ENCODE peak calls at places on chromosomes 1 and 21, in four cellular contexts. W is WTC11, E is H1, I is HepG2. S is an unnamed sample.

GRCh38 chr1:173383341-173383740 is 93.8 kb upstream of the PRDX6 start:
- DNase-seq in W (no peak), E (no peak), I (no peak), S (no peak)

GRCh38 chr1:10495942-10496341 is 21.2 kb downstream of the PEX14 start:
- DNase-seq in W (no peak), E (no peak), I (no peak), S (no peak)

GRCh38 chr1:160767417-160768294 is 28.3 kb upstream of the LY9 start:
- DNase-seq in W (no peak), E (no peak), I (no peak), S (no peak)

GRCh38 chr1:51331206-51332100 is 1.1 kb upstream of the TTC39A start:
- DNase-seq in W (no peak), E (no peak), I (peak; percentile 62), S (peak; percentile 92)

GRCh38 chr1:150022357-150022756 is 11.8 kb upstream of the OTUD7B start:
- DNase-seq in W (peak; percentile 19), E (no peak), I (peak; percentile 34), S (no peak)

GRCh38 chr1:15684042-15684461 is at the start of gene PLEKHM2:
- DNase-seq in W (no peak), E (no peak), I (no peak), S (peak; percentile 88)

GRCh38 chr1:244349581-244350001 is 102.1 kb downstream of the ADSS2 start:
- DNase-seq in W (no peak), E (no peak), I (no peak), S (no peak)

GRCh38 chr1:151370211-151370911 is 2.1 kb downstream of the SELENBP1 start:
- DNase-seq in W (no peak), E (no peak), I (no peak), S (peak; percentile 42)

GRCh38 chr1:239795289-239795688 is 296.4 kb upstream of the FMN2 start:
- DNase-seq in W (no peak), E (no peak), I (no peak), S (no peak)

GRCh38 chr1:4108741-4109625 is 208.9 kb upstream of the C1orf174 start:
- DNase-seq in W (no peak), E (no peak), I (no peak), S (no peak)

GRCh38 chr1:83846138-83846537 is 152.8 kb downstream of the TTLL7 start:
- DNase-seq in W (no peak), E (no peak), I (no peak), S (no peak)

GRCh38 chr1:225825606-225826005 is 15.7 kb downstream of the EPHX1 start:
- DNase-seq in W (no peak), E (no peak), I (no peak), S (no peak)

GRCh38 chr1:117828206-117828605 is 101.2 kb downstream of the GDAP2 start:
- DNase-seq in W (no peak), E (no peak), I (no peak), S (no peak)

GRCh38 chr1:23779826-23780371 is 1.7 kb downstream of the PITHD1 start:
- DNase-seq in W (no peak), E (no peak), I (no peak), S (no peak)

GRCh38 chr1:176831150-176831549 is 333.4 kb downstream of the ASTN1 start:
- DNase-seq in W (no peak), E (no peak), I (no peak), S (no peak)

GRCh38 chr1:237879195-237879594 is 11.5 kb downstream of the ZP4 start:
- DNase-seq in W (no peak), E (no peak), I (no peak), S (no peak)

GRCh38 chr1:241871031-241871430 is 23.0 kb downstream of the EXO1 start:
- DNase-seq in W (no peak), E (no peak), I (no peak), S (no peak)

GRCh38 chr21:34009193-34009592 is 64.2 kb upstream of the MRPS6 start:
- DNase-seq in W (no peak), E (no peak), I (no peak), S (no peak)

GRCh38 chr1:68969430-68969829 is 472.5 kb upstream of the DEPDC1 start:
- DNase-seq in W (no peak), E (no peak), I (no peak), S (no peak)

GRCh38 chr21:39348355-39349210 is at the start of gene HMGN1:
- DNase-seq in W (peak; percentile 88), E (no peak), I (peak; percentile 73), S (peak; percentile 99)

GRCh38 chr1:183163311-183163710 is 22.8 kb upstream of the LAMC2 start:
- DNase-seq in W (no peak), E (no peak), I (no peak), S (no peak)

GRCh38 chr1:183164963-183165362 is 21.1 kb upstream of the LAMC2 start:
- DNase-seq in W (no peak), E (no peak), I (no peak), S (no peak)

GRCh38 chr1:183164350-183164749 is 21.7 kb upstream of the LAMC2 start:
- DNase-seq in W (peak; percentile 46), E (peak; percentile 44), I (no peak), S (no peak)

GRCh38 chr1:183166439-183166838 is 19.6 kb upstream of the LAMC2 start:
- DNase-seq in W (no peak), E (no peak), I (no peak), S (no peak)

GRCh38 chr1:183165456-183165855 is 20.6 kb upstream of the LAMC2 start:
- DNase-seq in W (no peak), E (no peak), I (no peak), S (no peak)
- TF ChIP-seq JUN in W (no peak), E (no peak), I (no peak), S (no peak)

GRCh38 chr1:94805912-94806311 is 14.2 kb upstream of the SLC44A3 start:
- DNase-seq in W (peak; percentile 65), E (no peak), I (peak; percentile 45), S (peak; percentile 58)
- TF ChIP-seq ATF3 in W (no peak), E (no peak), I (no peak), S (no peak)

GRCh38 chr1:170027760-170028159 is 46.7 kb downstream of the KIFAP3 start:
- DNase-seq in W (no peak), E (no peak), I (no peak), S (no peak)

GRCh38 chr1:170030212-170030611 is 44.3 kb downstream of the KIFAP3 start:
- DNase-seq in W (no peak), E (no peak), I (no peak), S (no peak)

GRCh38 chr1:170032531-170033295 is 41.8 kb downstream of the KIFAP3 start:
- DNase-seq in W (no peak), E (no peak), I (no peak), S (no peak)
- TF ChIP-seq JUN in W (no peak), E (no peak), I (no peak), S (no peak)

GRCh38 chr1:52572387-52572786 is 19.5 kb upstream of the TUT4 start:
- DNase-seq in W (no peak), E (no peak), I (no peak), S (no peak)

GRCh38 chr1:52571783-52572182 is 18.9 kb upstream of the TUT4 start:
- DNase-seq in W (no peak), E (no peak), I (peak; percentile 69), S (peak; percentile 37)

GRCh38 chr1:52576074-52576473 is 23.2 kb upstream of the TUT4 start:
- DNase-seq in W (no peak), E (no peak), I (no peak), S (no peak)

GRCh38 chr1:52579415-52579814 is 22.8 kb upstream of the GPX7 start:
- DNase-seq in W (no peak), E (no peak), I (peak; percentile 18), S (no peak)

DNA sequence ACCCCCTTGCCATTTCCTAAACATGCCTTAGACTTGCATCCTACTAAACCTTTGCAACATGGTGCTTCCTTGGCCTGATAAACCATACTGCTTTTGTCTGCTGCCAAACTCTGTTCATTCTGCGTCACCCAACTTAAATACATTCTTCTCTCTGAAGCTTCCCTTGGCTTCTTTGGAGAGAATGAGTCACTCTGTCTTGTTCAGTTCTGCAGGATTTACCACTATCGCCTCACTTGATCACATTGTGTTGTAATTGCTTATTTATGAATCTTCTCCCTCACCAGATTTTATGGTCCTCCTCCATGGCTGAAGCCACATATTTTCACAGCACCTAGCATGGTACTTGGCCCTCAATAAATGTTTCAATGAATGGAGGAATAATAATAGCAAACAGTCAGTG is 21.7 kb upstream of the TUT4 start:
- DNase-seq in W (no peak), E (no peak), I (no peak), S (no peak)
- TF ChIP-seq ATF3 in W (no peak), E (no peak), I (no peak), S (peak; percentile 87)

GRCh38 chr1:48561444-48561843 is 89.4 kb upstream of the SPATA6 start:
- DNase-seq in W (no peak), E (no peak), I (no peak), S (no peak)
- TF ChIP-seq JUN in W (no peak), E (no peak), I (no peak), S (no peak)

DNA sequence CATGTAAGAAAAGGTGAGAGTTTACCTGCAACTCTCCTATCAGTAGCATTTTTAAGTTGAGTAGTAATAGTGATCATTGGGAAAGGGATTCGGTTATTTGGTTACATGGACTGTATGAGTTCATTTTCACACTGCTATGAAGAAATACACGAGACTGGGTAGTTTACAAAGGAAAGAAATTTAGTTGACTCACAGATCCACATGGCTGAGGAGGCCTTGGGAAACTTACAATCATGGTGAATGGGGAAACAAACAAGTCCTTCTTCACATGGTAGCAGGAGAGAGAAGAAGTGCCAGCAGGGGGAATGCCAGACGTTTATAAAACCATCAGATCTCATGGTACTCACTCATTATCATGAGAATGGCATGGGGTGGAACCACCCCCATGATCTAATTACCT is 59.3 kb upstream of the FBXO28 start:
- DNase-seq in W (no peak), E (no peak), I (no peak), S (no peak)
- TF ChIP-seq ATF3 in W (no peak), E (no peak), I (no peak), S (no peak)

DNA sequence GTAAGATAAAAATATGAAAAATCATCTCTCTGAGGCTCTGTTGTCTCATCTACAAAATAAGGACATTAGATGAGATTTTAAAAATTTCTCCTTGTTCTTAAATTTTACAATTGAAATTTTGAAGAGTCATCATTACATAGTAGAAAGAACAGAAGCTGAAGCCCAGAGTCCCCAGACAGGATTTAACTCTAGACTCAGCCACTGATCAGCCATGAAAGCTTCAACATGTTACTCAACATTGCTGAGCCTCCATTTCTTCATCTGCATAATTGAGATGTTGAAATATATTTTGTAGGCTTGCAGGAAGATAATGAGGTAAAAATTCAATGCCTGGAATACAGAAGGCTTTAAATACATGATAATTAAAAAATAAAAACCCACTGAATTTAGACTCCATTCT is 633.3 kb downstream of the LMO4 start:
- DNase-seq in W (no peak), E (no peak), I (no peak), S (no peak)
- TF ChIP-seq JUN in W (no peak), E (no peak), I (no peak), S (no peak)

GRCh38 chr1:234698624-234699023 is 88.6 kb upstream of the IRF2BP2 start:
- DNase-seq in W (no peak), E (no peak), I (no peak), S (no peak)
- TF ChIP-seq ATF3 in W (no peak), E (no peak), I (no peak), S (no peak)

GRCh38 chr1:165306543-165307434 is 49.7 kb downstream of the LMX1A start:
- DNase-seq in W (no peak), E (no peak), I (no peak), S (no peak)
- TF ChIP-seq JUN in W (no peak), E (no peak), I (no peak), S (no peak)

GRCh38 chr1:60978421-60979357 is 103.7 kb upstream of the NFIA start:
- DNase-seq in W (peak; percentile 20), E (no peak), I (peak; percentile 26), S (peak; percentile 78)
- TF ChIP-seq ATF3 in W (no peak), E (no peak), I (no peak), S (no peak)